ENCODE peak calls at places on chromosomes 12 and 14, in seven cellular contexts. L, Y, T, Z, I, G and D are unnamed samples.

GRCh38 chr12:47223848-47224213 is 144.1 kb upstream of the AMIGO2 start:
- DNase-seq in Y (no peak), G (no peak), L (no peak), T (peak; percentile 64), I (no peak), Z (peak; percentile 52), D (no peak)

GRCh38 chr12:51531982-51532497 is 59.0 kb upstream of the SCN8A start:
- DNase-seq in G (peak; percentile 79), T (peak; percentile 79), Y (peak; percentile 80), I (peak; percentile 80), Z (peak; percentile 83), L (no peak), D (no peak)

GRCh38 chr14:67573268-67574010 is 26.6 kb downstream of the PIGH start:
- DNase-seq in T (no peak), G (no peak), Z (no peak), Y (no peak), L (no peak), I (no peak), D (no peak)

GRCh38 chr12:95815635-95816212 is 25.2 kb upstream of the NTN4 start:
- DNase-seq in T (no peak), I (no peak), Z (no peak), Y (no peak), G (peak; percentile 43), L (no peak), D (no peak)

GRCh38 chr12:54016478-54016964 is 7.7 kb downstream of the HOXC8 start:
- DNase-seq in Y (no peak), G (peak; percentile 78), Z (no peak), I (no peak), T (no peak), L (peak; percentile 35), D (no peak)

GRCh38 chr12:118840399-118840798 is 140.9 kb upstream of the SRRM4 start:
- DNase-seq in L (no peak), I (no peak), T (no peak), Y (no peak), G (no peak), Z (no peak), D (no peak)

GRCh38 chr12:92324849-92325500 is 179.3 kb upstream of the BTG1 start:
- DNase-seq in G (no peak), Z (no peak), Y (no peak), L (no peak), T (no peak), I (no peak), D (no peak)

GRCh38 chr14:81537193-81537592 is 3.5 kb upstream of the SEL1L start:
- DNase-seq in I (no peak), G (no peak), L (no peak), Y (no peak), Z (no peak), T (no peak), D (no peak)

GRCh38 chr14:34699873-34700621 is 14.3 kb downstream of the CFL2 start:
- DNase-seq in L (no peak), G (peak; percentile 65), I (no peak), Z (no peak), Y (no peak), T (no peak), D (no peak)

GRCh38 chr12:3213768-3214167 is 136.6 kb downstream of the TSPAN9 start:
- DNase-seq in L (no peak), Z (no peak), G (no peak), Y (no peak), T (no peak), I (no peak), D (no peak)

DNA sequence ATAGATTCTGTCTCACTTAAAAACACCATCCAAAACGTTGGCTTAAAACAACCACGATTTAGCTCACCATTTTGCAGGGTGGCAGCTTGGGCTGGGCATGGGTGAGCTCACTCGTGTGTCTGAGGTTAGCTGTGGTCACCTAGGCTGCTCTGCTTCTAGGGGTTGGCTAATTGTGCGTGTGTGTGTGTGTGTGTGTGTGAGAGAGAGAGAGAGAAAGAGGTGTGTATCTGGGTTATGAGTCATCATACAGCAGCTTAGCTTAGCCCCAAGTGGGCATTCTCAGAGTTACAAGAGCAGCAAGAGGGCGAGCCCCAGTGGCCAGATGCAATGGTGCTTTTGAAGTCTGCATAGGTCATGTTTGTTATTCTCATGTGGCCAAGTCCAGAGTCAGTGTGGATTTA is 6.0 kb downstream of the FBXW8 start:
- DNase-seq in T (peak; percentile 9), Z (peak; percentile 37), I (no peak), L (no peak), G (peak; percentile 78), Y (peak; percentile 66), D (no peak)
- TF ChIP-seq CTCF in T (no peak), Z (no peak), I (no peak), L (no peak), G (peak; percentile 38), Y (peak; percentile 62), D (no peak)

GRCh38 chr14:72591401-72591800 is 302.5 kb downstream of the DPF3 start:
- DNase-seq in Z (no peak), L (no peak), I (no peak), T (no peak), G (no peak), Y (no peak), D (no peak)
- TF ChIP-seq EP300 in Z (no peak), L (no peak), I (no peak), T (no peak), G (no peak), Y (no peak), D (no peak)

DNA sequence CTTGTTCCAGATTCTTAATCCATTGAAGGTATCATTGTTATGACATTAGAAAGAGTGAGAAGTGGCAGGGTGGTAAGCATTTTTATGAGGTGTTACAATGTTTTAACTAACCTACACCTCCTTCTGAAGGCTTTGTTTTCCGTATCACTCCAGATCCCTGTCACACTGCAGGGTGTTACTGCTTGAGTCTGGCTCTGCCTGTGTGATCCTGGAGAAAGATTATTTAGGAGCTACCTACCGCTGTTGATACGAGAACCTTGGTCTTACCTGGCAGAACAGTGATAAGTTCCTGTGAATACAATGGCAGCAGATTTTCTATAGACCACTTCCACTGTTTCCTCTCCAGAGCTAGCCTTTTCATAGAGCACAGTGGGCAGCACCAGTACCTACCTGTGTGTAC is 36.2 kb downstream of the GRIN2B start:
- DNase-seq in I (no peak), L (no peak), G (no peak), Z (no peak), Y (no peak), T (no peak), D (no peak)
- TF ChIP-seq POLR2A in I (no peak), L (no peak), G (no peak), Z (no peak), Y (no peak), T (no peak), D (no peak)

DNA sequence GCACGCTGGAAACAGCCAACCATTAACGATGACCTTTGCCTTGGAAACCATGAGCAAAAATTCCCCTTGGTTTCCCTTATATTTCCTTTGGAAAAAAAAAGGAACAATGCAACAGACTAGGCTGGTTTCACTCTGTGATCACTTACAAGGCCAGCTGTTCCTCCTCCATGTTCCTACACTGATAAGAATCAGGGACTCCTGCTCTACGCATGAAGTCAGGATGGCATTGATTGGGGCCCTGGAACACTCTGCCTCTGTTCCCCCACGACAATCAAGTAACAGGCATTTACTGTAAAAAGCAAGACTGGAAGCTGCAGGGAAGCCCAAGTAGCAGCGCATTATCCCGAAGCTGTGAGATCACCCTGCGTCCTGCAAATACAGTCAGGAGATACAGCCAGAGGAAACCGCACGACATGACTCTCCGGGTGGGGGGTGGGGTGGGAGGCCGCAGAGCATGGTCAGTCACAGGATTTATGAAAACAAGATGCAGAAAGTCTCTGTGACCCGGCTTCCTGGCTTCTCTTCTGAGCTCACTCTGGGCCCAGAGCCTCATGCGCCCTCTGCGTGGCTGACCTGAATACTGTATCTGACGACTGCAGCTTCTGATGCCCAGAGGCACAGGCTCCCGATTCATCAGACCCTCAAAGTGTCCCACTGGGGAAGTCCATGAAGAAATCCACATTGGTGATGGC is 31.1 kb downstream of the SSH1 start:
- DNase-seq in I (no peak), T (peak; percentile 32), Y (peak; percentile 60), Z (no peak), L (no peak), G (no peak), D (no peak)
- TF ChIP-seq CTCF in I (no peak), T (no peak), Y (no peak), Z (no peak), L (no peak), G (no peak), D (no peak)